ENCODE peak calls at places on chromosomes 2 and 18, in six cellular contexts. M is kidney glomerular epithelial cell, B is foreskin fibroblast, E is RCC 7860, X is activated T-cell treated with anti-CD3 and anti-CD28 coated beads for 1 hour, N is heart left ventricle. C is an unnamed sample.

GRCh38 chr2:26561918-26562810 is 79.0 kb downstream of the CIB4 start:
- DNase-seq in N (peak; percentile 68), X (peak; percentile 9), E (peak; percentile 42), B (peak; percentile 21), M (peak; percentile 15), C (no peak)

GRCh38 chr2:178499640-178500039 is 19.4 kb downstream of the PLEKHA3 start:
- DNase-seq in M (no peak), B (no peak), E (no peak), N (no peak), X (no peak), C (no peak)

GRCh38 chr2:11753452-11753885 is 7.0 kb downstream of the LPIN1 start:
- DNase-seq in N (no peak), E (no peak), M (no peak), X (no peak), B (no peak), C (no peak)

GRCh38 chr2:207523005-207523404 is 6.8 kb upstream of the CREB1 start:
- DNase-seq in X (no peak), N (no peak), E (no peak), M (no peak), B (no peak), C (no peak)

GRCh38 chr18:8609711-8610441 is 639 bp downstream of the RAB12 start:
- DNase-seq in X (no peak), E (no peak), N (no peak), M (no peak), B (peak; percentile 44), C (no peak)

GRCh38 chr2:39059366-39059952 is 61.4 kb downstream of the SOS1 start:
- DNase-seq in X (no peak), E (peak; percentile 49), B (peak; percentile 65), N (no peak), M (peak; percentile 68), C (no peak)

GRCh38 chr2:132871829-132872228 is 201.8 kb upstream of the LYPD1 start:
- DNase-seq in M (no peak), X (no peak), B (no peak), N (no peak), E (no peak), C (no peak)

GRCh38 chr18:40249390-40250080 is 1705.5 kb upstream of the PIK3C3 start:
- DNase-seq in E (no peak), M (no peak), X (no peak), N (no peak), B (peak; percentile 3), C (peak; percentile 35)

GRCh38 chr18:58287626-58288289 is 243.7 kb downstream of the NEDD4L start:
- DNase-seq in E (no peak), B (no peak), M (no peak), X (no peak), N (no peak), C (no peak)

GRCh38 chr2:151350579-151351195 is 6.7 kb upstream of the TNFAIP6 start:
- DNase-seq in E (no peak), X (no peak), M (peak; percentile 48), N (no peak), B (peak; percentile 36), C (no peak)

GRCh38 chr2:167289651-167290410 is 401.6 kb downstream of the XIRP2 start:
- DNase-seq in M (no peak), N (no peak), E (peak; percentile 45), B (peak; percentile 9), X (no peak), C (no peak)

GRCh38 chr2:230865766-230866703 is 1.3 kb downstream of the ITM2C start:
- DNase-seq in N (no peak), M (no peak), B (peak; percentile 60), E (no peak), X (no peak), C (no peak)

GRCh38 chr2:216001201-216001600 is 12.2 kb downstream of the MREG start:
- DNase-seq in N (no peak), M (no peak), X (no peak), B (no peak), E (no peak), C (no peak)

GRCh38 chr2:155546715-155547555 is 785.6 kb downstream of the NR4A2 start:
- DNase-seq in E (no peak), B (no peak), M (peak; percentile 28), N (no peak), X (no peak), C (no peak)